ENCODE peak calls at places on chromosome 11, in nine cellular contexts. H, A, K, O, B, L, C, M and V are unnamed samples.

GRCh38 chr11:118437046-118437735 is 899 bp downstream of the KMT2A start:
- DNase-seq in A (peak), K (no peak), M (peak), C (no peak), O (peak), L (peak), H (peak), B (peak), V (peak)

GRCh38 chr11:68441466-68442230 is 18.9 kb upstream of the PPP6R3 start:
- DNase-seq in O (peak), A (no peak), C (no peak), K (no peak), H (no peak), L (no peak), M (no peak), B (no peak), V (peak)

GRCh38 chr11:61447601-61448551 is 18.0 kb downstream of the SDHAF2 start:
- DNase-seq in A (no peak), O (peak), H (no peak), M (no peak), K (no peak), L (no peak), B (no peak), C (no peak), V (no peak)

GRCh38 chr11:77471520-77472234 is 2.2 kb downstream of the PAK1 start:
- DNase-seq in O (no peak), C (no peak), H (peak), K (no peak), B (no peak), L (peak), A (no peak), M (no peak), V (peak)

GRCh38 chr11:94563176-94563847 is 3.9 kb upstream of the PIWIL4 start:
- DNase-seq in H (peak), C (no peak), L (no peak), K (no peak), M (peak), O (peak), A (no peak), B (no peak), V (peak)

GRCh38 chr11:120877746-120878365 is 146.0 kb upstream of the TBCEL start:
- DNase-seq in O (no peak), K (no peak), L (no peak), M (no peak), A (no peak), B (no peak), H (no peak), C (no peak), V (no peak)

GRCh38 chr11:62921573-62922188 is 518 bp upstream of the CHRM1 start:
- DNase-seq in C (no peak), M (no peak), K (no peak), B (no peak), L (no peak), H (peak), A (peak), O (peak), V (no peak)

GRCh38 chr11:47553417-47553746 is 450 bp upstream of the CELF1 start:
- DNase-seq in K (no peak), A (no peak), O (no peak), L (no peak), M (peak), H (peak), C (no peak), B (peak), V (peak)

GRCh38 chr11:130652671-130653335 is 204.4 kb downstream of the ADAMTS15 start:
- DNase-seq in H (peak), O (peak), B (no peak), L (no peak), M (peak), C (no peak), K (peak), A (no peak), V (peak)

GRCh38 chr11:71551711-71552110 is 3.5 kb downstream of the KRTAP5-9 start:
- DNase-seq in C (no peak), O (no peak), H (no peak), M (no peak), B (no peak), K (no peak), L (no peak), A (no peak), V (no peak)

GRCh38 chr11:100584201-100584600 is 102.9 kb upstream of the ARHGAP42 start:
- DNase-seq in A (no peak), L (no peak), H (peak), C (no peak), O (no peak), M (no peak), B (no peak), K (no peak), V (peak)
- TF ChIP-seq CTCF in A (no peak), L (no peak), H (no peak), C (no peak), O (no peak), M (no peak), B (no peak), K (no peak), V (no peak)

DNA sequence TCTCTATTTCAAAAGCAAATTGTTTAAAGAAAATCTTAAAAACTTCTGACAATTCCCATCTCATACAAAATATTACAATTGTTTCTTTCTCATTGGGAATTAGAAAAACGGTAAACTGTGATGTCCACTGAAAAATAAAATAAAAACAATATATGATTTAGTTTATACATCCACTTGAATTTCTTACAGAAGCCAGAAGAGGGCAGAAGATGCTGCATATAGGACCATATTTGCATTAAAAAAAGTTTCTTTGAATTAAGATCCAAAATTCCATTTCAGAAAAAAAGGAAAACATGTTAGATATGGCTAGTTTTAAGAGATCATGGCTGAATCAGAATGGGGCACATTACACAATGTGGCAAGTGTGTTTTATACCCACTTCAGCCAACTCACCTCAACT is 39.3 kb upstream of the LRRC4C start:
- DNase-seq in K (no peak), M (peak), A (no peak), C (no peak), O (no peak), H (peak), B (no peak), L (no peak), V (peak)
- TF ChIP-seq CTCF in K (peak), M (no peak), A (no peak), C (no peak), O (peak), H (no peak), B (no peak), L (peak), V (no peak)

DNA sequence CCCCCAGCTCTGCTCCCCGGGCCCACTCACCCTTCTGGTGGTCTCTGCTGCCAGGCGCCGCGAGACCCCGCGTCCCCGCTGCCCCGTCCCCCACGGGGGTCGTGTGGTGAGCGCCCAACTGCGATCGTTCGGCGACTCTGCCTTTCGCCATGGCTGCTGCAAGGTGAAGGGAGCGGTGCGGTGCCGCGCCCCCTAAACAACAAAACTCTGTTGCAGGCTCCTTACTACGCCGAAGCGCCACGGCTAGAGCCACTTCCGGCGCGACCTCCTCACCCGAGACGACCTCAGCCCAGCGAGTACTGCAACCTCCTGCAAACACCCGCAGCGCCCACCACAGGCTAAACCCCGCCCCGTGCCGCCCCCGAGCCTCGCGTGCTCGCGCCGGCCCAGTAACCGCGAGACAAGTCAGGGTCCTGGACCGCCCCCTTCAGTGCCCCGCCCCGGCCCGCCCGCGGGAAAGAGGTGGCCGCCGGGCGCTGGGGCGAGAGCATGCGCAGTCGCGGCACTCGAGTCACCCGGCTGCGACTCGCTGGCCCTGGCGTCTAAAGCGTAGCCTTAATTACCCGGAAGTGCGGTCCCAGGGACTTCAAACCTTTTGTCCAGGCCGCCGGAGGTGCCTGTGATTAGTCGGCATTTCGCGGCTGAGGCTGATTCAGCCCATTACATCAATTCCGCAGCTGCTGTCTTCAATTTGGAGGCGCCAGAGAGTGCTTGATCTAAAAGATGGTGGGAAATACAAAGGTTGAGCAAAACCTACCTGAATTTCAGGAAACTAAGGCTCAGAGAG is at the start of gene TMEM41B:
- DNase-seq in L (peak), C (peak), M (peak), O (peak), K (peak), A (peak), H (peak), B (peak), V (peak)
- TF ChIP-seq CTCF in L (no peak), C (no peak), M (peak), O (peak), K (peak), A (no peak), H (peak), B (no peak), V (peak)

DNA sequence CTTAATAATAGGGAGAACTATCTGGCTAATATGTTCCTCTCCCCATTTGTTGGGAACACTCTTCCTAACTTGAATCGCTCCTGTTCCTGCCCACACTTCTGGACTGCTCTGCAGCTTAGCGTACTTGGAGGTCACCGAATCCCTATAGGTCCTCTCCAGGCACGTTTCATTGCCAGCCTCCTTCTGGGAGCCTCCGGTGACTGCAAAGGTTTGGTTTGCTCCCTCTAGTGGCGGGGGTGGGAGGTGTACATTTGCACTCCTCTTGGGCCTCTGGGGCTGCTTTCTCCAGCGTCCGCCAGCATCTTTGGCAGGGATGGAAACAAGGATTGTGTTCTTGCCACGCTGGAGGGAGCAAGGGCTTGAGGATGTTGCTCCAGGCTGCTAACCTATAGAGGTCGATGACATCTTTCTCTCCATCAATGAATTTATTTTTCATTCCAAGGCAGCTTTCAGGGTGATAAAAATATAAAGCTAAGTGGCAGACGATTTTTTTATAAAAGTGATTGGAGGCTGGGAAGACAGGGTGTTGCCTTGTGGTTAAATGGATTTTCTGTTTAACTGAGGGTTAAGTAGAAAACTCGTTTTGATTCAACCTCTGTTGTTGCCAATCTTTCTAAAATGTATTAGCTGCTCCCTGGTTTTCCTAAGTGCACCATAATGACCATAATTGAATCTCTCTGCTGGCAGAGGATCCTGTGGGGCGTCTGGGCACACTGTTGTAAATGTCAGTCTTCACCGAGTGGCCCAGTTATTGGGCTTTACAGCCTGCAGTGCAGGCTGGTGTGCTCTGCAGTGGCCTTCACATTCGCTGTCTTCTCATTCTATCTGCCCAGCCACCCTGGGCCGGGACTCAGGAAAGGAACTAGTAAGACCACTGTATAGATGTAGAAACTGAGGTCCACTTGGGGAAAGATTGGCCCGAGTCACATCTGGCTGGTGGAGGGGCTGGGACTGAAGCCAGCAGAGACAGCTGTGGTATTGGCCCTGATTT is 48.9 kb downstream of the TSPAN18 start:
- DNase-seq in C (no peak), A (peak), O (peak), M (no peak), B (peak), L (peak), H (peak), K (no peak), V (peak)
- TF ChIP-seq CTCF in C (peak), A (peak), O (peak), M (peak), B (peak), L (peak), H (peak), K (peak), V (peak)

GRCh38 chr11:5992150-5992549 is 5.4 kb upstream of the OR52L1 start:
- DNase-seq in K (no peak), L (no peak), C (no peak), M (peak), H (peak), B (no peak), A (no peak), O (no peak), V (no peak)
- TF ChIP-seq CTCF in K (no peak), L (no peak), C (no peak), M (no peak), H (no peak), B (no peak), A (no peak), O (no peak), V (no peak)

GRCh38 chr11:73374130-73374529 is 2.1 kb upstream of the RELT start:
- DNase-seq in M (no peak), O (no peak), H (no peak), L (no peak), C (no peak), A (no peak), B (no peak), K (no peak), V (no peak)

GRCh38 chr11:73375830-73376167 is 400 bp upstream of the RELT start:
- DNase-seq in A (no peak), O (no peak), H (no peak), K (no peak), C (no peak), B (no peak), M (no peak), L (no peak), V (no peak)

GRCh38 chr11:73376803-73377629 is 817 bp downstream of the RELT start:
- DNase-seq in O (peak), B (peak), A (peak), K (no peak), M (peak), C (peak), L (peak), H (peak), V (peak)

GRCh38 chr11:73376168-73376802 is at the start of gene RELT:
- DNase-seq in L (peak), A (peak), B (peak), K (peak), H (peak), C (peak), O (peak), M (peak), V (peak)

DNA sequence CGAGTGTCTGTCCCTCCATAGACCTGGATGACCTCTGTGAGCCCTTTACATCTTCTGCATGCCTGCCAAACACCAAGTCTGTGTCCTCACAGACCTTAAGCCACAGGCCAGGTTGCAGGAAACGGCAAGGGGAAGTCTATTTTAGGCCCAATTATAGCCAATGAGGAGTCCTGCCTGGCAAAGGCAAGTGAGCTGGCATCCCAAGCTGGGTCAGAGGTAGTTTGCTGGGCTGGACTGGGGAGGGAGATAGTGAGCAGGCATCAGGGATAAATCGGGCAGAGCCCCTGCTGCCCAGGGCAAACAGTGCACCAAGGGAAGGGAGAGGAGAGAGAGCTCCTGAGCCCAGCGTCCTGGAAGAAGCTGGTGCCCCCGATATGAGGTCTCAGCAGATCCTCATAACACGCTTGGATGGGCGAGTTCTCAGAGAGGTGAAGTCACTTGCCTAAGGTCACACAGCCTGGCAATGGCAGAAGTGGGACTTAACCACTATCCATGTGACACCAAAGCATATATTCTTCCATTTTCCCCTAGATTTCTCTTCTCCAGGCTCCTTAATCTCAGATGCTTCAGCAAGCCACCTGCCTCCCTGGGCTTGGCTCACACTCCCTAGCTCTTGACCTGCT is 3.7 kb upstream of the RELT start:
- DNase-seq in C (no peak), O (no peak), B (no peak), A (no peak), H (no peak), L (no peak), K (no peak), M (no peak), V (peak)
- TF ChIP-seq CTCF in C (peak), O (peak), B (no peak), A (no peak), H (no peak), L (no peak), K (no peak), M (peak), V (peak)